ENCODE peak calls at places on chromosomes 11 and 22, in four cellular contexts. D, T, I and C are unnamed samples.
A peak's percentile ranks its signal among the peaks of the same experiment; 100 is the strongest.

GRCh38 chr11:29534831-29535230 is 482.0 kb downstream of the KCNA4 start:
- DNase-seq in I (no peak), D (no peak), T (no peak), C (no peak)

GRCh38 chr22:38415046-38415445 is 40.0 kb downstream of the KCNJ4 start:
- DNase-seq in T (no peak), I (no peak), D (no peak), C (peak; percentile 8)

GRCh38 chr11:205221-206001 is 1.8 kb downstream of the BET1L start:
- DNase-seq in T (no peak), I (no peak), D (no peak), C (no peak)

GRCh38 chr11:11952036-11952435 is 56.4 kb downstream of the DKK3 start:
- DNase-seq in I (no peak), D (no peak), T (no peak), C (no peak)

GRCh38 chr11:2867142-2867541 is 18.4 kb downstream of the CDKN1C start:
- DNase-seq in I (peak; percentile 65), T (no peak), D (no peak), C (no peak)

GRCh38 chr11:126029237-126029636 is 33.4 kb downstream of the CDON start:
- DNase-seq in T (no peak), I (no peak), D (no peak), C (no peak)

GRCh38 chr11:123584737-123585136 is 69.7 kb downstream of the SCN3B start:
- DNase-seq in I (no peak), T (no peak), D (no peak), C (no peak)

GRCh38 chr11:65121865-65122696 is at the start of the genes FAU and MRPL49:
- DNase-seq in D (peak; percentile 95), I (peak; percentile 99), T (peak; percentile 99), C (peak; percentile 95)

GRCh38 chr11:2732940-2733628 is 33.3 kb upstream of the KCNQ1OT1 start:
- DNase-seq in D (no peak), T (no peak), I (no peak), C (no peak)

GRCh38 chr11:8610532-8611116 is 16.6 kb upstream of the STK33 start:
- DNase-seq in T (no peak), D (no peak), I (no peak), C (peak; percentile 25)

GRCh38 chr11:79087238-79087956 is 353.4 kb downstream of the TENM4 start:
- DNase-seq in D (no peak), T (no peak), I (no peak), C (no peak)

GRCh38 chr11:125367710-125368109 is 128.4 kb downstream of the FEZ1 start:
- DNase-seq in D (no peak), T (no peak), I (no peak), C (no peak)

GRCh38 chr11:114346709-114347141 is 50.5 kb downstream of the NNMT start:
- DNase-seq in D (no peak), T (no peak), I (no peak), C (no peak)

GRCh38 chr11:128624269-128625170 is 37.2 kb upstream of the ETS1 start:
- DNase-seq in T (peak; percentile 72), I (no peak), D (no peak), C (no peak)

GRCh38 chr22:18110944-18111758 is 542 bp downstream of the TUBA8 start:
- DNase-seq in T (no peak), D (no peak), I (no peak), C (no peak)

GRCh38 chr11:95506777-95507176 is 275.8 kb upstream of the SESN3 start:
- DNase-seq in I (no peak), T (no peak), D (no peak), C (no peak)

GRCh38 chr11:101211407-101211975 is 81.9 kb upstream of the PGR start:
- DNase-seq in D (no peak), I (no peak), T (no peak), C (no peak)

GRCh38 chr11:101215069-101215468 is 85.5 kb upstream of the PGR start:
- DNase-seq in T (no peak), I (no peak), D (no peak), C (no peak)
- TF ChIP-seq SPI1 in T (no peak), I (no peak), D (no peak), C (no peak)

GRCh38 chr11:1303973-1304372 is 5.5 kb downstream of the TOLLIP start:
- DNase-seq in T (no peak), D (no peak), I (no peak), C (no peak)
- TF ChIP-seq SPI1 in T (no peak), D (no peak), I (no peak), C (no peak)

DNA sequence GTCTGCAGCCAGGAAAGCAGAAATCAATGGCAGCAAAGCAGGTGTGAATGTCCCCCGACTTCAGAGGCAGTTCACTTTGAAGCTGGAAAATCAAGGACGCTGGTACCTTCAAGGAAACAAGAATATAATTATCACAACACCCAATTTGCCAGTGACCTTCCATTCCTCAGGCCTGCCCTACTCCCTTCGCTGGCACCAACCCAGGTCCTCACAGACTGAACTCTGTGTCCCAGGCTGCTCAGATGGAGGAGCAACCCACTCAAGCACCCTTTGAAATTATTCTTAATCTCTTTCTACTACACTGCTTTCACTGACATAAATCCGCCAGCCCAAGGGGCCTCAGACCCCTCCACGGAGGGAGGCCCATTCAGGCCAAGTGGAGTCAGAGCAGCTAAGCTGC is 64.7 kb upstream of the WT1 start:
- DNase-seq in T (no peak), D (no peak), I (no peak), C (no peak)
- TF ChIP-seq SPI1 in T (no peak), D (no peak), I (no peak), C (no peak)

GRCh38 chr22:40512426-40513136 is 123.9 kb downstream of the MRTFA start:
- DNase-seq in I (no peak), D (no peak), T (no peak), C (no peak)
- TF ChIP-seq SPI1 in I (no peak), D (no peak), T (no peak), C (no peak)

GRCh38 chr22:29031236-29031982 is 30.2 kb downstream of the C22orf31 start:
- DNase-seq in D (no peak), T (no peak), I (peak; percentile 79), C (no peak)

GRCh38 chr22:29030016-29030617 is 31.5 kb downstream of the C22orf31 start:
- DNase-seq in D (no peak), I (peak; percentile 15), T (no peak), C (no peak)

GRCh38 chr22:29032014-29032475 is 29.6 kb downstream of the C22orf31 start:
- DNase-seq in T (no peak), I (peak; percentile 24), D (no peak), C (no peak)

GRCh38 chr22:29029202-29030000 is 32.2 kb downstream of the C22orf31 start:
- DNase-seq in I (no peak), D (no peak), T (no peak), C (no peak)

GRCh38 chr22:29030618-29031235 is 30.9 kb downstream of the C22orf31 start:
- DNase-seq in I (peak; percentile 65), D (no peak), T (no peak), C (no peak)
- TF ChIP-seq SPI1 in I (no peak), D (no peak), T (no peak), C (no peak)